ENCODE peak calls at places on chromosome 1, in five cellular contexts. B, O, Y, C and E are unnamed samples.

GRCh38 chr1:160205242-160205973 is at the start of gene PEA15:
- DNase-seq in B (peak), O (peak), Y (peak), C (peak), E (peak)

GRCh38 chr1:45205910-45206721 is at the start of gene ZSWIM5:
- DNase-seq in B (peak), O (peak), Y (peak), C (peak), E (peak)

GRCh38 chr1:43054961-43055360 is 96.3 kb upstream of the SLC2A1 start:
- DNase-seq in B (peak), O (peak), Y (no peak), C (no peak), E (no peak)

GRCh38 chr1:234628099-234628498 is 18.1 kb upstream of the IRF2BP2 start:
- DNase-seq in B (peak), O (peak), Y (peak), C (peak), E (no peak)

GRCh38 chr1:83901547-83902155 is 97.3 kb downstream of the TTLL7 start:
- DNase-seq in B (peak), O (peak), Y (peak), C (no peak), E (peak)

GRCh38 chr1:30314591-30314990 is 408.8 kb downstream of the MATN1 start:
- DNase-seq in B (no peak), O (no peak), Y (no peak), C (no peak), E (no peak)

GRCh38 chr1:28343405-28343804 is 14.6 kb downstream of the MED18 start:
- DNase-seq in B (peak), O (peak), Y (peak), C (no peak), E (no peak)

GRCh38 chr1:66730462-66730861 is 21.8 kb upstream of the DYNLT5 start:
- DNase-seq in B (no peak), O (no peak), Y (no peak), C (no peak), E (no peak)

GRCh38 chr1:154866995-154867795 is 2.9 kb downstream of the KCNN3 start:
- DNase-seq in B (peak), O (peak), Y (peak), C (peak), E (peak)

GRCh38 chr1:15115542-15116330 is 37.8 kb upstream of the TMEM51 start:
- DNase-seq in B (no peak), O (no peak), Y (no peak), C (no peak), E (no peak)

GRCh38 chr1:153277852-153278251 is 18.4 kb downstream of the LORICRIN start:
- DNase-seq in B (no peak), O (no peak), Y (no peak), C (no peak), E (no peak)

GRCh38 chr1:235077163-235077540 is 51.5 kb downstream of the TOMM20 start:
- DNase-seq in B (no peak), O (no peak), Y (no peak), C (no peak), E (no peak)

GRCh38 chr1:10634428-10635384 is 160.0 kb downstream of the PEX14 start:
- DNase-seq in B (no peak), O (peak), Y (no peak), C (peak), E (no peak)

GRCh38 chr1:204398197-204399125 is 13.2 kb downstream of the PPP1R15B start:
- DNase-seq in B (peak), O (peak), Y (peak), C (no peak), E (peak)

GRCh38 chr1:192227330-192227729 is 69.1 kb downstream of the RGS18 start:
- DNase-seq in B (no peak), O (no peak), Y (no peak), C (no peak), E (no peak)

GRCh38 chr1:14901371-14901954 is 252.1 kb upstream of the TMEM51 start:
- DNase-seq in B (no peak), O (no peak), Y (no peak), C (no peak), E (no peak)

GRCh38 chr1:29349871-29350491 is 113.7 kb downstream of the PTPRU start:
- DNase-seq in B (no peak), O (no peak), Y (no peak), C (no peak), E (no peak)

GRCh38 chr1:185636848-185637247 is 97.3 kb upstream of the HMCN1 start:
- DNase-seq in B (no peak), O (no peak), Y (no peak), C (no peak), E (no peak)

GRCh38 chr1:2110738-2111673 is 60.8 kb downstream of the PRKCZ start:
- DNase-seq in B (no peak), O (no peak), Y (no peak), C (peak), E (no peak)

GRCh38 chr1:222995620-222996306 is 147.3 kb downstream of the TLR5 start:
- DNase-seq in B (no peak), O (no peak), Y (no peak), C (no peak), E (no peak)

GRCh38 chr1:203473281-203473680 is 2.3 kb upstream of the PRELP start:
- DNase-seq in B (no peak), O (no peak), Y (no peak), C (no peak), E (no peak)

GRCh38 chr1:18714404-18715175 is 83.9 kb downstream of the PAX7 start:
- DNase-seq in B (no peak), O (no peak), Y (no peak), C (no peak), E (no peak)